ENCODE peak calls at places on chromosomes 3 and 15, in nine cellular contexts. R is tibial nerve, F is PC-3, L is ovary, J is upper lobe of right lung, X is dorsolateral prefrontal cortex, Z is HL-60, S is astrocyte, B is A549. P is an unnamed sample.

GRCh38 chr15:74960995-74961588 is 4.5 kb upstream of the RPP25 start:
- DNase-seq in J (no peak), X (no peak), B (no peak), R (no peak), S (no peak), Z (no peak), F (no peak), L (no peak), P (no peak)

GRCh38 chr3:123152656-123153055 is 49.1 kb upstream of the SEC22A start:
- DNase-seq in S (no peak), R (no peak), B (no peak), X (no peak), Z (no peak), L (no peak), J (no peak), F (no peak), P (no peak)

GRCh38 chr3:10088256-10088655 is 19.8 kb downstream of the FANCD2OS start:
- DNase-seq in J (no peak), L (no peak), B (no peak), X (no peak), S (no peak), Z (no peak), R (no peak), F (peak), P (no peak)

GRCh38 chr3:133127381-133127780 is 89.2 kb downstream of the TMEM108 start:
- DNase-seq in B (no peak), J (no peak), S (no peak), R (no peak), F (no peak), Z (no peak), X (no peak), L (no peak), P (no peak)

GRCh38 chr3:170802164-170803151 is 67.5 kb downstream of the RPL22L1 start:
- DNase-seq in S (peak), Z (no peak), F (peak), L (no peak), B (no peak), J (no peak), X (no peak), R (no peak), P (peak)

GRCh38 chr15:48795901-48796300 is 15.0 kb downstream of the CEP152 start:
- DNase-seq in Z (no peak), R (no peak), X (no peak), S (no peak), F (no peak), B (no peak), L (no peak), J (no peak), P (no peak)

GRCh38 chr3:26984601-26985000 is 362.0 kb downstream of the LRRC3B start:
- DNase-seq in L (no peak), Z (no peak), S (no peak), F (no peak), B (no peak), X (no peak), R (no peak), J (no peak), P (no peak)

GRCh38 chr3:54374214-54374855 is 252.0 kb downstream of the CACNA2D3 start:
- DNase-seq in S (no peak), L (no peak), Z (no peak), B (peak), R (no peak), X (no peak), F (no peak), J (no peak), P (no peak)

GRCh38 chr3:159128628-159129027 is 326.8 kb downstream of the MFSD1 start:
- DNase-seq in X (no peak), J (no peak), F (peak), L (no peak), R (no peak), S (peak), B (no peak), Z (peak), P (peak)

GRCh38 chr3:151787626-151788025 is 26.3 kb upstream of the AADAC start:
- DNase-seq in F (peak), S (peak), R (no peak), B (no peak), L (no peak), X (no peak), Z (no peak), J (no peak), P (no peak)

GRCh38 chr3:142051351-142051750 is 98.0 kb downstream of the TFDP2 start:
- DNase-seq in F (no peak), J (no peak), Z (no peak), L (no peak), S (no peak), R (no peak), X (no peak), B (no peak), P (no peak)

GRCh38 chr3:151479452-151479851 is 18.6 kb upstream of the IGSF10 start:
- DNase-seq in J (no peak), L (no peak), F (no peak), R (no peak), Z (no peak), B (no peak), S (no peak), X (no peak), P (no peak)

DNA sequence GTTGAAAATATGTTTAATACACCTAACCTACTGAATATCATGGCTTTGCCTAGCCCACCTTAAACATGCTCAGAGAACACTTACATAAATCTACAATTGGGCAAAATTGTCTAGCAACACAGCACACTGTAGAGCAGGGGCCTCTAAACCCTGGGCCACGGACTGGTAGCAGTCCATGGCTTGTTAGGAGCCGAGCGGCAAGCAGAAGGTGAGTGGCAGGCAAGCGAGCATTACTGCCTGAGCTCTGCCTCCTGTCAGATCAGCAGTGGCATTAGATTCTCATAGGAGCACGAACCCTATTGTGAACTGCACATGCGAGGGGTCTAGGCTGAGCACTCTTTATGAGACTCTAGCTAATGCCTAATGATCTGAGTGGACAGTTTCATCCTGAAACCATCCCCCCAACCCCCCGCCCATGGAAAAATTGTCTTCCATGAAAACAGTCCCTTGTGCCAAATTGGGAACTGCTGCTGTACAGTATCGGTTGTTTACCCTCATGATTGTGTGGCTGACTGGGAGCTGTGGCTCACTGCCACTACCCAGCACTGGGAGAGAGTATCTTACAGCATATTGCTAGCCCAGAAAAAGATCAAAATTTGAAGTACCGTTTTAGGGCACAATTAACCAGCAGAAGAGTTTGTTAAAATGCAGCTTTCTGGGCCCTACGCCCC is 26.1 kb downstream of the CMSS1 start:
- DNase-seq in J (no peak), X (no peak), S (no peak), R (no peak), L (peak), F (no peak), Z (no peak), B (no peak), P (no peak)
- TF ChIP-seq CTCF in J (no peak), X (no peak), S (no peak), R (no peak), L (no peak), F (no peak), Z (no peak), B (no peak), P (no peak)

DNA sequence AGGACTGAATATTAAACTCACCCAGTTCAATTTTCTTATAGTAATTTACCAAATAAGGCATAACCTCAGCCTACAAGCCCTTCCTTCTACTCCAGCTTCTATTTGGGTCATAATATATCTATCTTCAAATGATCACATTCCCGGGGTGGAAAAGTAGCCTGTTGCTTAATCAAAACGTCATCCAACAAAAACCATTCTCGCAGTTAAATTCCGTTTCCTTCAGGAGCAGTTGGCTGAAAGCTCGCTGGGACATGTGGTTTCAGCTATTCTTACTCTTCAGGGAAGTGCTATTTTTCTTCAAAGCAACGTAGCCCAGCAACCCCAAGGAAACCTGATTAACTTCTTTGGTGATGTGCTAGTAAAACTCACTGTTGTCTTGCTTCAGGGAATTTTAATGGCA is 59.6 kb downstream of the MAGI1 start:
- DNase-seq in B (no peak), F (no peak), J (no peak), R (no peak), L (no peak), S (peak), X (no peak), Z (no peak), P (peak)
- H3K27ac ChIP-seq in B (no peak), F (no peak), J (no peak), R (no peak), L (no peak), S (no peak), X (no peak), Z (no peak), P (no peak)

GRCh38 chr3:100777271-100777670 is 68.0 kb downstream of the TFG start:
- DNase-seq in Z (no peak), S (peak), R (no peak), B (no peak), L (no peak), J (no peak), F (peak), X (no peak), P (peak)

GRCh38 chr3:100779475-100779874 is 70.2 kb downstream of the TFG start:
- DNase-seq in R (no peak), Z (no peak), X (no peak), F (peak), L (no peak), S (no peak), J (no peak), B (no peak), P (no peak)

GRCh38 chr3:100775669-100776068 is 66.4 kb downstream of the TFG start:
- DNase-seq in S (no peak), Z (no peak), L (no peak), B (no peak), J (no peak), R (no peak), X (no peak), F (no peak), P (no peak)

GRCh38 chr3:100776097-100776729 is 66.9 kb downstream of the TFG start:
- DNase-seq in R (no peak), S (no peak), F (no peak), B (no peak), X (no peak), L (no peak), J (no peak), Z (no peak), P (no peak)

DNA sequence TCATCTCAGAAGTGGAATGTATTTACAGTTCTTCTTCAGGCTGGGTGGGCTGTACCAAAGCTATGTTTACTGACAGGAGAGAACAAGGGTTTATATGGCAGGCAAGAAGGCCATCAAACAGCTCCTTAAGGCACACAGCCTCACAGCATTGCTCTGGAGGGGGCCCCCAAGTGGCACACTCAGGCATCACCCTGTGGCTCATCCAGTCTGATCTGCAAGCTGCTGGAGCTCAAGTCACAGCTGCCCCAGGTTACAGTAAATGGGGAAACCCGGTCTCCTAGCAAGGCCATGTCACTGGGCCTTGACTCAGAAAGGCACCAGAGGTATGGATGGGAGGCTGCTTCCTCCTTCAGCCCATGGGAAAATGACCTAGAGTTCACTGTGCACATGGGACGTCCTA is 67.4 kb downstream of the TFG start:
- DNase-seq in B (no peak), X (no peak), F (no peak), J (no peak), Z (no peak), S (no peak), R (no peak), L (no peak), P (no peak)
- TF ChIP-seq CTCF in B (no peak), X (no peak), F (peak), J (no peak), Z (no peak), S (peak), R (no peak), L (no peak), P (no peak)

GRCh38 chr3:138367326-138367850 is 19.0 kb downstream of the MRAS start:
- DNase-seq in L (no peak), R (no peak), Z (no peak), X (peak), B (no peak), S (no peak), F (no peak), J (peak), P (no peak)

GRCh38 chr3:138367912-138368311 is 19.5 kb downstream of the MRAS start:
- DNase-seq in Z (no peak), S (peak), F (no peak), B (no peak), X (peak), J (peak), L (peak), R (peak), P (no peak)

GRCh38 chr3:138369151-138369900 is 20.9 kb downstream of the MRAS start:
- DNase-seq in Z (no peak), B (no peak), X (peak), F (no peak), L (no peak), S (no peak), R (no peak), J (peak), P (no peak)

GRCh38 chr3:138371070-138371950 is 22.9 kb downstream of the MRAS start:
- DNase-seq in R (no peak), X (no peak), F (no peak), Z (no peak), S (no peak), L (no peak), J (peak), B (no peak), P (no peak)

GRCh38 chr3:138370321-138370720 is 21.9 kb downstream of the MRAS start:
- DNase-seq in Z (no peak), J (peak), S (no peak), X (no peak), B (no peak), L (no peak), F (no peak), R (no peak), P (no peak)
- H3K27ac ChIP-seq in Z (no peak), J (no peak), S (no peak), X (peak), B (no peak), L (no peak), F (no peak), R (no peak), P (no peak)

P was measured in foreskin keratinocyte.